ENCODE peak calls at places on chromosome 14, in nine cellular contexts. P, B, I, F, C, A, V, U and Z are unnamed samples.

GRCh38 chr14:86430807-86431206 is 900.9 kb downstream of the FLRT2 start:
- DNase-seq in P (no peak), B (no peak), I (no peak), F (no peak), C (no peak), A (no peak), V (no peak), U (no peak), Z (no peak)

GRCh38 chr14:74008843-74009499 is 10.1 kb downstream of the ENTPD5 start:
- DNase-seq in P (no peak), B (no peak), I (no peak), F (no peak), C (no peak), A (no peak), V (no peak), U (no peak), Z (no peak)

GRCh38 chr14:31864937-31865855 is 211.9 kb upstream of the ARHGAP5 start:
- DNase-seq in P (no peak), B (no peak), I (no peak), F (no peak), C (no peak), A (no peak), V (no peak), U (no peak), Z (no peak)

GRCh38 chr14:37625597-37626595 is 30.5 kb downstream of the TTC6 start:
- DNase-seq in P (no peak), B (no peak), I (no peak), F (no peak), C (no peak), A (no peak), V (no peak), U (no peak), Z (no peak)

GRCh38 chr14:41362134-41362533 is 244.5 kb upstream of the LRFN5 start:
- DNase-seq in P (no peak), B (no peak), I (peak), F (no peak), C (no peak), A (no peak), V (no peak), U (no peak), Z (no peak)

GRCh38 chr14:89388853-89389252 is 28.2 kb downstream of the FOXN3 start:
- DNase-seq in P (no peak), B (peak), I (no peak), F (no peak), C (no peak), A (peak), V (no peak), U (no peak), Z (no peak)

GRCh38 chr14:22314183-22314820 is 274.7 kb downstream of the DAD1 start:
- DNase-seq in P (peak), B (peak), I (peak), F (peak), C (peak), A (peak), V (no peak), U (no peak), Z (peak)

GRCh38 chr14:20632831-20633771 is 8.4 kb downstream of the OR6S1 start:
- DNase-seq in P (peak), B (peak), I (peak), F (no peak), C (peak), A (peak), V (peak), U (peak), Z (peak)

GRCh38 chr14:71591929-71592328 is 340.3 kb upstream of the RGS6 start:
- DNase-seq in P (no peak), B (no peak), I (peak), F (peak), C (no peak), A (peak), V (no peak), U (no peak), Z (peak)

GRCh38 chr14:99136047-99136400 is 136.0 kb downstream of the BCL11B start:
- DNase-seq in P (no peak), B (no peak), I (no peak), F (no peak), C (no peak), A (no peak), V (no peak), U (no peak), Z (no peak)

GRCh38 chr14:92516966-92517350 is 3.4 kb downstream of the RIN3 start:
- DNase-seq in P (no peak), B (no peak), I (no peak), F (no peak), C (no peak), A (no peak), V (no peak), U (no peak), Z (no peak)

GRCh38 chr14:72451081-72451972 is 442.6 kb downstream of the DPF3 start:
- DNase-seq in P (peak), B (peak), I (no peak), F (no peak), C (peak), A (no peak), V (no peak), U (no peak), Z (peak)

GRCh38 chr14:25444381-25444780 is 394.4 kb upstream of the STXBP6 start:
- DNase-seq in P (no peak), B (no peak), I (no peak), F (no peak), C (no peak), A (no peak), V (no peak), U (no peak), Z (no peak)

GRCh38 chr14:45970589-45970988 is 681.0 kb downstream of the RPL10L start:
- DNase-seq in P (no peak), B (no peak), I (no peak), F (no peak), C (no peak), A (no peak), V (no peak), U (no peak), Z (no peak)

GRCh38 chr14:104726600-104727451 is 2.8 kb downstream of the ADSS1 start:
- DNase-seq in P (no peak), B (no peak), I (no peak), F (no peak), C (peak), A (no peak), V (no peak), U (peak), Z (no peak)

GRCh38 chr14:23513005-23513412 is 38.6 kb downstream of the ZFHX2 start:
- DNase-seq in P (no peak), B (no peak), I (no peak), F (no peak), C (no peak), A (no peak), V (no peak), U (no peak), Z (no peak)

GRCh38 chr14:104600141-104600643 is 4.4 kb downstream of the TMEM179 start:
- DNase-seq in P (peak), B (peak), I (no peak), F (no peak), C (no peak), A (no peak), V (no peak), U (no peak), Z (no peak)

GRCh38 chr14:22622220-22622619 is 21.9 kb downstream of the OR6J1 start:
- DNase-seq in P (no peak), B (no peak), I (peak), F (no peak), C (no peak), A (peak), V (no peak), U (no peak), Z (no peak)

DNA sequence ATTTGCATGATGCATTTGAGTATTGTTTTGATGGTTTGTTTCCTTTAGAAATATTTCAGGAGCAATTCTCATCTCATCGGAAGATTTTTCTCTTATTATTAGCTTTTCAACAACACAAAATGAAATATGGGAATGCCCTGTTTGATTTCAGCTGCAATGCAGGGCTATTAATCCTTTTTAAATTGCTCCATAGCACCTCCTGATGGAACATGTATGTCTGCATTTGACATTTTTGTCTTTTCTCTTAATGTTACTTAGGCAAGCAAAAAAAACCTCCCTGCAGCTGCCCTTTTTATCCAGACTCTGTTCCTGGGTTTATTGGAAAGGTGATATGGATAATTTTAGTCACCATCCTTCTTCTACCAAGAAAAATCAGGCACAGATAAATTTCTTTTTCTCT is 895.8 kb downstream of the RPS29 start:
- DNase-seq in P (no peak), B (peak), I (no peak), F (no peak), C (no peak), A (no peak), V (no peak), U (no peak), Z (no peak)
- TF ChIP-seq CTCF in P (peak), B (peak), I (no peak), F (peak), C (peak), A (no peak), V (peak), U (no peak), Z (no peak)

DNA sequence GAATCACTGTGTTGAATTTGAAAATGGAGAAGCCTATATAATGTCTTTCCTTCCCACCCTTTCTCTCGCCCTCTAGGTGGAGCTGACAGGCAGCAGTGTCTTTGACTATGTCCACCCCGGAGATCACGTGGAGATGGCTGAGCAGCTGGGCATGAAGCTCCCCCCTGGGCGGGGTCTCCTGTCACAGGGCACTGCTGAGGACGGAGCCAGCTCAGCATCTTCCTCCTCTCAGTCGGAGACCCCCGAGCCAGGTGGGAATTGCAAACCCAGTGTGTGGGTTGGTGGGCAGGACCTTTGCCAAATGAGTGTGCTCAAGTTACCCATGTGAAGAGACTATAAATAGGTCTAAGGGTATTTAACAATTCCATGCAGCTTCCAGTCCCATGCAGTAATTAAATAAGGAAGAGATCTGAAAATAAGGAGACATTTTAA is 274.7 kb downstream of the EGLN3 start:
- DNase-seq in P (no peak), B (peak), I (peak), F (no peak), C (peak), A (peak), V (no peak), U (peak), Z (peak)
- TF ChIP-seq CTCF in P (peak), B (peak), I (peak), F (peak), C (peak), A (peak), V (peak), U (no peak), Z (no peak)

DNA sequence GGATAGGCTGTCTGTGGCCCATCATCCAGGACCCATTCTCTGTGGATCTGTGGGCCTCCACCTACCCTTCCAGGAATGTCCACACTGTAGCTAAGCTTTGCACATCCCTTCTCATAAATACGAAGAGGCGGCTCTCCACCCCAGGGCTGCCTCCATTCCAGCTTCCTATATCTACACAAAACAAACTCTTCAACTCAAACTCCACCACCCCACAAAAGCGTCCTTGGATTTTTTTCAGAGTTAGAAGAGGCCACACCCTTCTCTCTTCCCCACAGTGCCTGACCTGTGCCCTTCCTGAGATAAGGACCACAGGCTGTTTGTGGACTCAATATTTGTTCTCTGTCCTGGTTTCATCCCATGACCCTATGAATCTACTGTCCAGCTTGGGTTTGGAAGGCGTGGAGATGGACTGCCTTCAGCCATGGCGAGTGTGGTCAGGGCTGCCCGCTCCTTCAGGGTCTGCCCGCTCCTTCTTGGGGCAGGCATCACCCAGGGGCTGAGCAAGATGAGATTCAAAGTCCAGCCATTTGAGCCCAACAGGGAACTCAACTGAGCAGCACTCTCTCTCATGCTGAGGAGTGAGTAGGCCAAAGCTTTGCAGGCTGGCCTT is 13.0 kb upstream of the SERPINA12 start:
- DNase-seq in P (no peak), B (no peak), I (no peak), F (no peak), C (no peak), A (no peak), V (no peak), U (no peak), Z (no peak)
- TF ChIP-seq CTCF in P (no peak), B (no peak), I (no peak), F (no peak), C (no peak), A (no peak), V (no peak), U (no peak), Z (no peak)

DNA sequence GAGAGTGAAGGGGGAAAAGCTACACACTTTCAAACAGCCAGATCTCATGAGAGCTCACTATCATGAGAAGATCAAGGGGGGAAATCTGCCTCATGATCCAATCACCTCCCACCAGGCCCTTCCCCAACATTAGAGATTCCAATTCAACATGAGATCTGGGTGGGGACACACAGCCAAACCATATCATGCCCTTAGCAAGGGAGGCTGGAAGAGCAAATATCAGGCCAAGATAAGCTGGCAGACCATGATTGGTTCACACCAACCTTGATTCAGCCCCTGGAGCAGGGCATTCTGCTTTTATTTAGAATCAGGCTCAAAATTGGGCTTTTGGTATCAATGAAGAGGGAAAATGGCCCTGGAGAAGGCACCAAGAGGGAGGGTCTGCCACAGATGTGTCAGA is 137.4 kb downstream of the PRKCH start:
- DNase-seq in P (no peak), B (no peak), I (no peak), F (no peak), C (no peak), A (no peak), V (no peak), U (no peak), Z (no peak)
- TF ChIP-seq CTCF in P (no peak), B (no peak), I (no peak), F (no peak), C (no peak), A (no peak), V (no peak), U (no peak), Z (no peak)

DNA sequence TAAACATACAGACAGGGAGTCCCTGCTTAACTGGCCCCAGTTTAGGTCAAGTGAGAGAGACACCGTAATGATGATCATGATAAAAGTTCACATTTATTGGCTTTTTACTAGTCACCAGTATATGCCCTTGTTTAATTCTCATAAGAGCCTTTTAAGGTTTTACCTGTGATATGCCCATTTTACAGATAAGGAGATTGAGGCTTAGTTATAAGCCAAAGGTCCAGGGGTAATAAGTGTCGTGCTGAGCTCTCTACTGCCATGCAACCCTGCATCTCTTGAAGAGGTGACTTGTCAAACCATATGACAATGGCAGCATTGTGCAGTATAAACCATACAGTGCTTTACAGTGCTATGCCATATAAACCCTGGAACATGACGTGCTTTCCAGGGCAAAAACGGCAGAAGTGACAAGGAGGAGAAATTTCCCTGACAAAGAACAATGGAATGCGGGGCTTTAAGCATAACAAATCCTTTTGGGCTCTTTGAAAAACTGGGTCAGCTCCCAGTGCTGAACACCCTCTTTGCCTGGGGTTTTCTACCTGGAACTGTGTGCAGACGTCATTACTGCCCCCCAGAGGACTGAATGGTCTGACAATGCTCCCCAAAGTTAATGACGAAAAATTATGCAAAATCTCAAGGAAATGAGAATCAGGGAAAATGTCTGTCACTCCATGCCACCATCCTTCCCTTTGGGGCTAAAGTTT is 59.7 kb upstream of the C14orf132 start:
- DNase-seq in P (no peak), B (peak), I (no peak), F (peak), C (no peak), A (no peak), V (no peak), U (no peak), Z (no peak)
- TF ChIP-seq CTCF in P (peak), B (peak), I (peak), F (peak), C (peak), A (no peak), V (peak), U (no peak), Z (no peak)

GRCh38 chr14:29150659-29151058 is 384.1 kb downstream of the FOXG1 start:
- DNase-seq in P (no peak), B (no peak), I (no peak), F (no peak), C (no peak), A (no peak), V (no peak), U (no peak), Z (no peak)

DNA sequence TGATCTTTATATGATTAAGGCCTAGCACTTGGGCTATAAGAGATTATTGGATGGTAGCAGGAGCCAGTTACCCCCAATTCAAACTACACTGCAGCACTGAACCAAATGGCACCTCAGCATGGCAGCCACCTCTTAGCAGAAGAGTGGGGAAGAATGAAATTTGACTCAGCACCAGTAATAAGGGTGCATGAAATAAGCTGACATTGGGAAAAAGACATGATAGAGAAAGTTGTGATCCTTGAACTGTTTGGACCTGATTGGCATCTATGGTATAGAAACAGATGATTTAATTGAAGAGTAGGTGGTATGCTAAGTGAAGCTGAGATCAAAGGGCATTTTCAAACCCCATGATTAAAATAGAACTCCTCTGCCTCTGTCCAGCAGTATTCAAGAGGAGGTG is 389.5 kb downstream of the FOXG1 start:
- DNase-seq in P (no peak), B (no peak), I (no peak), F (no peak), C (no peak), A (no peak), V (no peak), U (no peak), Z (no peak)
- TF ChIP-seq CTCF in P (no peak), B (no peak), I (no peak), F (no peak), C (no peak), A (no peak), V (no peak), U (no peak), Z (no peak)

GRCh38 chr14:58637391-58638230 is at the start of gene DACT1:
- DNase-seq in P (peak), B (peak), I (peak), F (no peak), C (peak), A (peak), V (peak), U (peak), Z (peak)

GRCh38 chr14:58633831-58634230 is 3.9 kb upstream of the DACT1 start:
- DNase-seq in P (no peak), B (peak), I (no peak), F (no peak), C (no peak), A (no peak), V (no peak), U (no peak), Z (no peak)

GRCh38 chr14:58637040-58637390 is 747 bp upstream of the DACT1 start:
- DNase-seq in P (no peak), B (peak), I (peak), F (no peak), C (no peak), A (peak), V (no peak), U (no peak), Z (no peak)

GRCh38 chr14:58636129-58636528 is 1.6 kb upstream of the DACT1 start:
- DNase-seq in P (no peak), B (no peak), I (no peak), F (no peak), C (no peak), A (no peak), V (no peak), U (no peak), Z (no peak)

DNA sequence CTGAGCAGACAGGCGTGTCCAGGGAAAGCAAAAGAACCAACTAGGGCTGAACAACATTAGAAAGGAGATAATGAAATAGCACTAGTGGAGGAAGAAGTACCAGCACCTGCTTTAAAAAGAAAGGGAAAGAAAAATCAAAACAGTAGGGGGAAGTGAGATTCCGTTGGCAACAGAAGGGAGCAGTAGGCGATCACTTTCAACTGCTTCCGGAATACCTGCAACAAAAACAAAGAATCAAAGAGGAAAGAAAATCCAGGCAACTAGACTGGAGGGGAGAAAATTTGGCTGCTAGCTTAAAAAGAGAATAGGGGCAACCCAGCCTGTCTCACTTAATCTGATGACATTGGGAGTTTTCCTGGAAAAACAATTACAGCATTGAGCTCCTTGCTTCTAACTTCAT is 2.7 kb upstream of the DACT1 start:
- DNase-seq in P (peak), B (no peak), I (no peak), F (no peak), C (no peak), A (no peak), V (no peak), U (no peak), Z (peak)
- TF ChIP-seq CTCF in P (no peak), B (no peak), I (no peak), F (no peak), C (no peak), A (no peak), V (no peak), U (no peak), Z (no peak)

GRCh38 chr14:68774771-68775613 is 17.9 kb downstream of the ZFP36L1 start:
- DNase-seq in P (no peak), B (no peak), I (peak), F (no peak), C (no peak), A (peak), V (no peak), U (no peak), Z (no peak)
- TF ChIP-seq CTCF in P (no peak), B (no peak), I (no peak), F (no peak), C (no peak), A (no peak), V (no peak), U (no peak), Z (no peak)

GRCh38 chr14:49593016-49593415 is 5.7 kb upstream of the LRR1 start:
- DNase-seq in P (no peak), B (no peak), I (no peak), F (no peak), C (no peak), A (peak), V (no peak), U (no peak), Z (no peak)
- TF ChIP-seq CTCF in P (no peak), B (no peak), I (no peak), F (no peak), C (no peak), A (no peak), V (no peak), U (no peak), Z (no peak)